ENCODE peak calls at places on chromosomes 6 and 20, in nine cellular contexts. S is transverse colon, X is cardiac muscle cell, J is endodermal cell, K is hepatocyte, T is neural progenitor cell, U is prostate gland, B is HCT116, O is astrocyte. N is an unnamed sample.

GRCh38 chr20:47150403-47151152 is 205.9 kb downstream of the ZMYND8 start:
- DNase-seq in S (peak; percentile 66), X (peak; percentile 80), J (peak; percentile 96), K (peak; percentile 79), T (peak; percentile 91), U (peak; percentile 46), B (peak; percentile 75), O (peak; percentile 54), N (peak; percentile 14)

GRCh38 chr6:46044876-46045617 is 29.4 kb upstream of the CLIC5 start:
- DNase-seq in S (no peak), X (no peak), J (no peak), K (peak; percentile 70), T (no peak), U (no peak), B (peak; percentile 73), O (peak; percentile 85), N (no peak)

GRCh38 chr6:160260283-160261119 is 1.9 kb upstream of the SLC22A2 start:
- DNase-seq in S (no peak), X (no peak), J (no peak), K (peak; percentile 55), T (no peak), U (no peak), B (no peak), O (no peak), N (no peak)

GRCh38 chr6:39755231-39755630 is 30.0 kb upstream of the KIF6 start:
- DNase-seq in S (no peak), X (no peak), J (no peak), K (no peak), T (no peak), U (no peak), B (no peak), O (peak; percentile 49), N (no peak)

GRCh38 chr6:106444777-106445507 is 84.4 kb downstream of the CRYBG1 start:
- DNase-seq in S (no peak), X (peak; percentile 76), J (no peak), K (peak; percentile 81), T (peak; percentile 76), U (peak; percentile 47), B (peak; percentile 45), O (peak; percentile 48), N (peak; percentile 51)

GRCh38 chr6:89413006-89413400 is 930 bp upstream of the RRAGD start:
- DNase-seq in S (peak; percentile 24), X (no peak), J (no peak), K (no peak), T (no peak), U (peak; percentile 67), B (no peak), O (no peak), N (peak; percentile 30)

GRCh38 chr6:45507156-45507555 is 129.4 kb upstream of the SUPT3H start:
- DNase-seq in S (no peak), X (no peak), J (no peak), K (no peak), T (no peak), U (no peak), B (no peak), O (no peak), N (no peak)

GRCh38 chr20:5170341-5170740 is 43.5 kb downstream of the CDS2 start:
- DNase-seq in S (no peak), X (no peak), J (no peak), K (no peak), T (peak; percentile 14), U (no peak), B (no peak), O (no peak), N (no peak)

GRCh38 chr6:2949121-2949520 is 22.2 kb downstream of the SERPINB6 start:
- DNase-seq in S (no peak), X (no peak), J (peak; percentile 28), K (no peak), T (no peak), U (no peak), B (no peak), O (no peak), N (no peak)

GRCh38 chr20:19739351-19739750 is 18.7 kb upstream of the RIN2 start:
- DNase-seq in S (no peak), X (no peak), J (no peak), K (no peak), T (no peak), U (no peak), B (no peak), O (no peak), N (no peak)

GRCh38 chr6:56986611-56987010 is 31.7 kb downstream of the BEND6 start:
- DNase-seq in S (no peak), X (no peak), J (no peak), K (no peak), T (no peak), U (no peak), B (no peak), O (no peak), N (no peak)

GRCh38 chr6:127618729-127619128 is 41.8 kb downstream of the C6orf58 start:
- DNase-seq in S (no peak), X (no peak), J (no peak), K (no peak), T (no peak), U (no peak), B (no peak), O (no peak), N (no peak)

GRCh38 chr6:87919416-87919815 is 128.2 kb upstream of the SPACA1 start:
- DNase-seq in S (no peak), X (no peak), J (no peak), K (no peak), T (no peak), U (no peak), B (no peak), O (no peak), N (no peak)

DNA sequence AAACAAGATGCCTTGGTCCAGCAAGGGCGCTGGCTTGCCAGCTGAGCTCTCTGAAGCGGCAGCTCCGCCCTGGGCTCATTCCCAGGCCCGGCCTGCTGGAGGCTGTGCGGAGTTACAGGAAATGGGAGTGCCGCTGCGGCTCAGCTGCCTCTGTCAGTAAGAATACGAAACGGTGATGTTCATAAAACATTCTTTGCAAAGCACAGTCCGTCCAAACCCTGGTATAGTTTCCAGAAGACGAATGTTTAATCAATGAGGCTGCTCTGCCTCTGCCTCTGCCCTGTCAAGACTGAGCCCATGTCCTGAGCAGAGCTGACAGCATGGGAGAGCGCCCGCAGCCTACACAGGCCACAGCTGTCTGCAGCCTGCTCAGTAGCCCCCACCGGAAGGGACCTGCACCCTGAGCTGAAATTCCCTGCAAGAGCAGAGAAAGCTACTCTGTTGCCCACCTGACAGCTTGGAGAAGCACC is 153.3 kb upstream of the SNX9 start:
- DNase-seq in S (peak; percentile 79), X (peak; percentile 65), J (peak; percentile 89), K (peak; percentile 84), T (peak; percentile 78), U (peak; percentile 63), B (no peak), O (peak; percentile 66), N (no peak)
- H3K27ac ChIP-seq in S (peak overlapping the region; percentile 50), X (no peak overlapping the region), J (peak overlapping the region; percentile 9), K (peak overlapping the region; percentile 74), T (no peak overlapping the region), U (peak overlapping the region; percentile 36), B (no peak overlapping the region), O (no peak overlapping the region), N (peak overlapping the region; percentile 29)

DNA sequence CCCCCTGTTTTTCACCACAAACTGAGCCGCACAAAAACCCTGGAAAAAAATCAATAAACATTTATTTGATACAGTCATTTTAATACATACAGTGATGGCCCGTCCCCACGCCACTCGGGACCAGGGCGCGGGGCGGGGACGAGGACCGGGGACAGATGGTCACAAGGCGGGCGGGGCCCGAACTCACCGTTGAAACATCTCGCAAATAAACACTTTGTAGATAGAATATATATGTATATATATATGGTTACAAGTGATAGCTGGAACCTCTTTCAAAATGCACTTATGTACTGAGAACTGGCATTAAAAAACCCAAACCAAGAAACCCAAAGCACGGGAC is 418 bp upstream of the UCKL1 start:
- DNase-seq in S (no peak), X (no peak), J (no peak), K (no peak), T (no peak), U (no peak), B (no peak), O (no peak), N (no peak)
- H3K27ac ChIP-seq in S (peak overlapping the region; percentile 89), X (no peak overlapping the region), J (no peak overlapping the region), K (peak overlapping the region; percentile 90), T (no peak overlapping the region), U (peak overlapping the region; percentile 64), B (peak overlapping the region; percentile 79), O (peak overlapping the region; percentile 31), N (peak overlapping the region; percentile 70)

GRCh38 chr6:130838250-130838649 is 11.0 kb downstream of the SMLR1 start:
- DNase-seq in S (no peak), X (no peak), J (no peak), K (no peak), T (no peak), U (no peak), B (no peak), O (no peak), N (no peak)

GRCh38 chr6:130837067-130837466 is 9.9 kb downstream of the SMLR1 start:
- DNase-seq in S (no peak), X (no peak), J (no peak), K (no peak), T (no peak), U (no peak), B (no peak), O (no peak), N (no peak)

GRCh38 chr6:130836071-130836670 is 9.0 kb downstream of the SMLR1 start:
- DNase-seq in S (no peak), X (no peak), J (no peak), K (no peak), T (no peak), U (no peak), B (no peak), O (no peak), N (no peak)

GRCh38 chr6:130831598-130831997 is 4.4 kb downstream of the SMLR1 start:
- DNase-seq in S (no peak), X (no peak), J (no peak), K (no peak), T (no peak), U (no peak), B (no peak), O (peak; percentile 35), N (no peak)

DNA sequence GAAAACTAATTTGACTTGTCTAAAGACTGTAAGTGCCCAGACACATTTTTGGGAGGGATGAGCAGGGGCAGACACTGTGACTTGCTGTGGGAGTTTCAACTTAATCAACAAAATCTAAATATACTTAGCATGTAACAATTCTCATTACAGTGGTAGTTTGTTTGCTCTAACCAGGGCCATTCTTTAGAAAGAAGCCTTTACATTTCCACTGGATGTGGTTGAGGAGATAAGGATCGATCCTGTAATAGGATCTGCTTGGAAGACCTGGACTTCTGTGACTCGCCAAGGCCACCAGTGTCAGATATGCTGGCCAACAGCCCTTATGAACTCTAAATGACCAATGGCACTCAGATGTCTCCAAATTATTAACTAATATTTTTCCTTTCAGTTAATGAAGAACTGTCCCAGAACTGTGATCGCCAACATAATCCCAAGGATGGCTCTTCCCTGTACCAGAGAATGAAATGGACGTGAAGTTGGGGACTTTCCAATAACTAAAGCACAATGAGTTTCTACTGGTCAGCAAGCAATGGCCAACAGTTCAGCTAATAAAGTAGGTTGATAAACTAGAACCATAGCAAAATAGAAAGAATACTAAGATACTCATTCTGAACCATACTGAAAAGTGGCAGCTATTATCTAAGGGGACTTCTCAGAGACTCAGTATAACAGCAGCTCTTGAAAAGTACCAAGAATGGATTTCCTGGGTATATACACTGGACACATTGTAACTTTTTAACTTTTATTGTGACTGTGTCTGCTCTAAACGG is 7.5 kb downstream of the SMLR1 start:
- DNase-seq in S (no peak), X (no peak), J (no peak), K (no peak), T (no peak), U (no peak), B (no peak), O (no peak), N (no peak)
- H3K27ac ChIP-seq in S (no peak overlapping the region), X (no peak overlapping the region), J (no peak overlapping the region), K (no peak overlapping the region), T (no peak overlapping the region), U (no peak overlapping the region), B (no peak overlapping the region), O (no peak overlapping the region), N (no peak overlapping the region)

GRCh38 chr20:17992847-17993508 is 24.2 kb downstream of the MGME1 start:
- DNase-seq in S (no peak), X (no peak), J (no peak), K (no peak), T (no peak), U (no peak), B (no peak), O (peak; percentile 32), N (no peak)
- H3K27ac ChIP-seq in S (no peak overlapping the region), X (no peak overlapping the region), J (no peak overlapping the region), K (no peak overlapping the region), T (no peak overlapping the region), U (no peak overlapping the region), B (no peak overlapping the region), O (no peak overlapping the region), N (no peak overlapping the region)

N was measured in HL-60.